ENCODE peak calls at places on chromosomes 7 and 10, in ten cellular contexts. One of them, this sample, is unnamed.

GRCh38 chr10:112952282-112952991 is 2.4 kb downstream of the TCF7L2 start:
- DNase-seq in GM04504: no peak
- DNase-seq in mesendoderm: no peak
- DNase-seq in type B pancreatic cell: no peak
- DNase-seq in erythroblast: no peak
- DNase-seq in amniotic stem cell: no peak
- DNase-seq in stimulated activated CD8-positive, alpha-beta memory T cell treated with anti-CD3 and anti-CD28 coated beads, Interleukin-4, amount 100 ng/mL, for 4 hours: no peak
- DNase-seq in AG09319: no peak
- DNase-seq in posterior cingulate gyrus: no peak
- DNase-seq in NB4: no peak
- DNase-seq in this sample: no peak

GRCh38 chr10:12513003-12513365 is 163.6 kb downstream of the CAMK1D start:
- DNase-seq in GM04504: no peak
- DNase-seq in mesendoderm: no peak
- DNase-seq in type B pancreatic cell: no peak
- DNase-seq in erythroblast: no peak
- DNase-seq in amniotic stem cell: no peak
- DNase-seq in stimulated activated CD8-positive, alpha-beta memory T cell treated with anti-CD3 and anti-CD28 coated beads, Interleukin-4, amount 100 ng/mL, for 4 hours: no peak
- DNase-seq in AG09319: no peak
- DNase-seq in posterior cingulate gyrus: no peak
- DNase-seq in NB4: no peak
- DNase-seq in this sample: no peak

GRCh38 chr10:14365231-14365744 is 34.6 kb upstream of the FRMD4A start:
- DNase-seq in GM04504: no peak
- DNase-seq in mesendoderm: no peak
- DNase-seq in type B pancreatic cell: no peak
- DNase-seq in erythroblast: no peak
- DNase-seq in amniotic stem cell: no peak
- DNase-seq in stimulated activated CD8-positive, alpha-beta memory T cell treated with anti-CD3 and anti-CD28 coated beads, Interleukin-4, amount 100 ng/mL, for 4 hours: no peak
- DNase-seq in AG09319: no peak
- DNase-seq in posterior cingulate gyrus: no peak
- DNase-seq in NB4: no peak
- DNase-seq in this sample: no peak

GRCh38 chr10:114893248-114893647 is 44.7 kb upstream of the TRUB1 start:
- DNase-seq in GM04504: no peak
- DNase-seq in mesendoderm: peak; percentile 21
- DNase-seq in type B pancreatic cell: no peak
- DNase-seq in erythroblast: peak; percentile 18
- DNase-seq in amniotic stem cell: no peak
- DNase-seq in stimulated activated CD8-positive, alpha-beta memory T cell treated with anti-CD3 and anti-CD28 coated beads, Interleukin-4, amount 100 ng/mL, for 4 hours: no peak
- DNase-seq in AG09319: no peak
- DNase-seq in posterior cingulate gyrus: no peak
- DNase-seq in NB4: peak; percentile 21
- DNase-seq in this sample: peak; percentile 49

GRCh38 chr10:70567603-70568002 is 34.9 kb downstream of the PRF1 start:
- DNase-seq in GM04504: no peak
- DNase-seq in mesendoderm: no peak
- DNase-seq in type B pancreatic cell: no peak
- DNase-seq in erythroblast: no peak
- DNase-seq in amniotic stem cell: no peak
- DNase-seq in stimulated activated CD8-positive, alpha-beta memory T cell treated with anti-CD3 and anti-CD28 coated beads, Interleukin-4, amount 100 ng/mL, for 4 hours: no peak
- DNase-seq in AG09319: no peak
- DNase-seq in posterior cingulate gyrus: peak; percentile 52
- DNase-seq in NB4: no peak
- DNase-seq in this sample: no peak

GRCh38 chr7:93374345-93374940 is 142.3 kb downstream of the VPS50 start:
- DNase-seq in GM04504: peak; percentile 11
- DNase-seq in mesendoderm: peak; percentile 67
- DNase-seq in type B pancreatic cell: no peak
- DNase-seq in erythroblast: peak; percentile 18
- DNase-seq in amniotic stem cell: no peak
- DNase-seq in stimulated activated CD8-positive, alpha-beta memory T cell treated with anti-CD3 and anti-CD28 coated beads, Interleukin-4, amount 100 ng/mL, for 4 hours: no peak
- DNase-seq in AG09319: peak; percentile 12
- DNase-seq in posterior cingulate gyrus: no peak
- DNase-seq in NB4: peak; percentile 51
- DNase-seq in this sample: peak; percentile 72

GRCh38 chr10:124267231-124267885 is 151.4 kb downstream of the OAT start:
- DNase-seq in GM04504: peak; percentile 35
- DNase-seq in mesendoderm: no peak
- DNase-seq in type B pancreatic cell: no peak
- DNase-seq in erythroblast: no peak
- DNase-seq in amniotic stem cell: no peak
- DNase-seq in stimulated activated CD8-positive, alpha-beta memory T cell treated with anti-CD3 and anti-CD28 coated beads, Interleukin-4, amount 100 ng/mL, for 4 hours: no peak
- DNase-seq in AG09319: no peak
- DNase-seq in posterior cingulate gyrus: peak; percentile 62
- DNase-seq in NB4: no peak
- DNase-seq in this sample: no peak

GRCh38 chr7:27873006-27873295 is 133.0 kb downstream of the TAX1BP1 start:
- DNase-seq in GM04504: no peak
- DNase-seq in mesendoderm: no peak
- DNase-seq in type B pancreatic cell: no peak
- DNase-seq in erythroblast: no peak
- DNase-seq in amniotic stem cell: no peak
- DNase-seq in stimulated activated CD8-positive, alpha-beta memory T cell treated with anti-CD3 and anti-CD28 coated beads, Interleukin-4, amount 100 ng/mL, for 4 hours: no peak
- DNase-seq in AG09319: no peak
- DNase-seq in posterior cingulate gyrus: no peak
- DNase-seq in NB4: no peak
- DNase-seq in this sample: no peak

GRCh38 chr7:71682841-71683341 is 550.9 kb downstream of the GALNT17 start:
- DNase-seq in GM04504: no peak
- DNase-seq in mesendoderm: peak; percentile 95
- DNase-seq in type B pancreatic cell: no peak
- DNase-seq in erythroblast: no peak
- DNase-seq in amniotic stem cell: no peak
- DNase-seq in stimulated activated CD8-positive, alpha-beta memory T cell treated with anti-CD3 and anti-CD28 coated beads, Interleukin-4, amount 100 ng/mL, for 4 hours: no peak
- DNase-seq in AG09319: no peak
- DNase-seq in posterior cingulate gyrus: no peak
- DNase-seq in NB4: no peak
- DNase-seq in this sample: no peak

GRCh38 chr10:132551093-132551807 is 13.7 kb downstream of the INPP5A start:
- DNase-seq in GM04504: no peak
- DNase-seq in mesendoderm: no peak
- DNase-seq in type B pancreatic cell: no peak
- DNase-seq in erythroblast: no peak
- DNase-seq in amniotic stem cell: no peak
- DNase-seq in stimulated activated CD8-positive, alpha-beta memory T cell treated with anti-CD3 and anti-CD28 coated beads, Interleukin-4, amount 100 ng/mL, for 4 hours: no peak
- DNase-seq in AG09319: no peak
- DNase-seq in posterior cingulate gyrus: no peak
- DNase-seq in NB4: peak; percentile 97
- DNase-seq in this sample: peak; percentile 85

GRCh38 chr7:82481499-82482097 is 38.0 kb upstream of the CACNA2D1 start:
- DNase-seq in GM04504: peak; percentile 3
- DNase-seq in mesendoderm: peak; percentile 23
- DNase-seq in type B pancreatic cell: no peak
- DNase-seq in erythroblast: peak; percentile 1
- DNase-seq in amniotic stem cell: peak; percentile 3
- DNase-seq in stimulated activated CD8-positive, alpha-beta memory T cell treated with anti-CD3 and anti-CD28 coated beads, Interleukin-4, amount 100 ng/mL, for 4 hours: no peak
- DNase-seq in AG09319: peak; percentile 4
- DNase-seq in posterior cingulate gyrus: no peak
- DNase-seq in NB4: peak; percentile 28
- DNase-seq in this sample: peak; percentile 55

GRCh38 chr10:130767116-130767730 is 544.3 kb downstream of the TCERG1L start:
- DNase-seq in GM04504: no peak
- DNase-seq in mesendoderm: no peak
- DNase-seq in type B pancreatic cell: no peak
- DNase-seq in erythroblast: no peak
- DNase-seq in amniotic stem cell: no peak
- DNase-seq in stimulated activated CD8-positive, alpha-beta memory T cell treated with anti-CD3 and anti-CD28 coated beads, Interleukin-4, amount 100 ng/mL, for 4 hours: no peak
- DNase-seq in AG09319: no peak
- DNase-seq in posterior cingulate gyrus: no peak
- DNase-seq in NB4: no peak
- DNase-seq in this sample: no peak

GRCh38 chr10:32418572-32418971 is 27.4 kb upstream of the CCDC7 start:
- DNase-seq in GM04504: no peak
- DNase-seq in mesendoderm: no peak
- DNase-seq in type B pancreatic cell: no peak
- DNase-seq in erythroblast: no peak
- DNase-seq in amniotic stem cell: no peak
- DNase-seq in stimulated activated CD8-positive, alpha-beta memory T cell treated with anti-CD3 and anti-CD28 coated beads, Interleukin-4, amount 100 ng/mL, for 4 hours: no peak
- DNase-seq in AG09319: no peak
- DNase-seq in posterior cingulate gyrus: no peak
- DNase-seq in NB4: no peak
- DNase-seq in this sample: no peak

GRCh38 chr7:132516042-132516840 is 60.0 kb downstream of the PLXNA4 start:
- DNase-seq in GM04504: peak; percentile 35
- DNase-seq in mesendoderm: peak; percentile 77
- DNase-seq in type B pancreatic cell: no peak
- DNase-seq in erythroblast: no peak
- DNase-seq in amniotic stem cell: no peak
- DNase-seq in stimulated activated CD8-positive, alpha-beta memory T cell treated with anti-CD3 and anti-CD28 coated beads, Interleukin-4, amount 100 ng/mL, for 4 hours: no peak
- DNase-seq in AG09319: no peak
- DNase-seq in posterior cingulate gyrus: no peak
- DNase-seq in NB4: no peak
- DNase-seq in this sample: no peak

GRCh38 chr7:18861514-18861913 is 255.9 kb downstream of the TWIST1 start:
- DNase-seq in GM04504: peak; percentile 35
- DNase-seq in mesendoderm: no peak
- DNase-seq in type B pancreatic cell: no peak
- DNase-seq in erythroblast: no peak
- DNase-seq in amniotic stem cell: no peak
- DNase-seq in stimulated activated CD8-positive, alpha-beta memory T cell treated with anti-CD3 and anti-CD28 coated beads, Interleukin-4, amount 100 ng/mL, for 4 hours: no peak
- DNase-seq in AG09319: no peak
- DNase-seq in posterior cingulate gyrus: no peak
- DNase-seq in NB4: no peak
- DNase-seq in this sample: no peak

GRCh38 chr10:54607983-54608382 is 193.0 kb downstream of the PCDH15 start:
- DNase-seq in GM04504: no peak
- DNase-seq in mesendoderm: peak; percentile 28
- DNase-seq in type B pancreatic cell: no peak
- DNase-seq in erythroblast: no peak
- DNase-seq in amniotic stem cell: no peak
- DNase-seq in stimulated activated CD8-positive, alpha-beta memory T cell treated with anti-CD3 and anti-CD28 coated beads, Interleukin-4, amount 100 ng/mL, for 4 hours: no peak
- DNase-seq in AG09319: no peak
- DNase-seq in posterior cingulate gyrus: no peak
- DNase-seq in NB4: no peak
- DNase-seq in this sample: no peak

GRCh38 chr7:13231216-13231615 is 543.8 kb downstream of the ARL4A start:
- DNase-seq in GM04504: no peak
- DNase-seq in mesendoderm: no peak
- DNase-seq in type B pancreatic cell: no peak
- DNase-seq in erythroblast: no peak
- DNase-seq in amniotic stem cell: no peak
- DNase-seq in stimulated activated CD8-positive, alpha-beta memory T cell treated with anti-CD3 and anti-CD28 coated beads, Interleukin-4, amount 100 ng/mL, for 4 hours: no peak
- DNase-seq in AG09319: no peak
- DNase-seq in posterior cingulate gyrus: no peak
- DNase-seq in NB4: no peak
- DNase-seq in this sample: no peak

GRCh38 chr10:15484128-15484527 is 113.0 kb upstream of the FAM171A1 start:
- DNase-seq in GM04504: no peak
- DNase-seq in mesendoderm: no peak
- DNase-seq in type B pancreatic cell: no peak
- DNase-seq in erythroblast: no peak
- DNase-seq in amniotic stem cell: no peak
- DNase-seq in stimulated activated CD8-positive, alpha-beta memory T cell treated with anti-CD3 and anti-CD28 coated beads, Interleukin-4, amount 100 ng/mL, for 4 hours: no peak
- DNase-seq in AG09319: no peak
- DNase-seq in posterior cingulate gyrus: no peak
- DNase-seq in NB4: no peak
- DNase-seq in this sample: no peak

GRCh38 chr10:63376560-63377304 is 89.0 kb downstream of the JMJD1C start:
- DNase-seq in GM04504: peak; percentile 80
- DNase-seq in mesendoderm: no peak
- DNase-seq in type B pancreatic cell: no peak
- DNase-seq in erythroblast: no peak
- DNase-seq in amniotic stem cell: peak; percentile 41
- DNase-seq in stimulated activated CD8-positive, alpha-beta memory T cell treated with anti-CD3 and anti-CD28 coated beads, Interleukin-4, amount 100 ng/mL, for 4 hours: no peak
- DNase-seq in AG09319: peak; percentile 82
- DNase-seq in posterior cingulate gyrus: no peak
- DNase-seq in NB4: peak; percentile 22
- DNase-seq in this sample: no peak

GRCh38 chr7:121328508-121329459 is at the start of gene WNT16:
- DNase-seq in GM04504: no peak
- DNase-seq in mesendoderm: peak; percentile 70
- DNase-seq in type B pancreatic cell: no peak
- DNase-seq in erythroblast: no peak
- DNase-seq in amniotic stem cell: no peak
- DNase-seq in stimulated activated CD8-positive, alpha-beta memory T cell treated with anti-CD3 and anti-CD28 coated beads, Interleukin-4, amount 100 ng/mL, for 4 hours: no peak
- DNase-seq in AG09319: no peak
- DNase-seq in posterior cingulate gyrus: peak; percentile 88
- DNase-seq in NB4: no peak
- DNase-seq in this sample: no peak